ENCODE peak calls at places on chromosomes 13 and 19, in ten cellular contexts. One of them, this sample, is unnamed.

GRCh38 chr19:9597027-9597426 is 12.7 kb upstream of the ZNF121 start:
- DNase-seq in NCI-H1092 treated with DMSO at 0.1 percent for 48 hours: no peak
- DNase-seq in suprapubic skin: no peak
- DNase-seq in Peyer's patch: no peak
- DNase-seq in stimulated activated CD8-positive, alpha-beta memory T cell treated with anti-CD3 and anti-CD28 coated beads, Interleukin-7, amount 100 ng/mL, for 48 hours: no peak
- DNase-seq in SK-MEL-5: no peak
- DNase-seq in occipital lobe: no peak
- DNase-seq in GM06990: no peak
- DNase-seq in Caki2: no peak
- DNase-seq in AG08395: peak
- DNase-seq in this sample: no peak

GRCh38 chr19:571127-571974 is 1.0 kb upstream of the BSG start:
- DNase-seq in NCI-H1092 treated with DMSO at 0.1 percent for 48 hours: peak
- DNase-seq in suprapubic skin: no peak
- DNase-seq in Peyer's patch: peak
- DNase-seq in stimulated activated CD8-positive, alpha-beta memory T cell treated with anti-CD3 and anti-CD28 coated beads, Interleukin-7, amount 100 ng/mL, for 48 hours: peak
- DNase-seq in SK-MEL-5: no peak
- DNase-seq in occipital lobe: no peak
- DNase-seq in GM06990: peak
- DNase-seq in Caki2: peak
- DNase-seq in AG08395: peak
- DNase-seq in this sample: peak

GRCh38 chr19:6737284-6737872 is at the start of gene GPR108:
- DNase-seq in NCI-H1092 treated with DMSO at 0.1 percent for 48 hours: peak
- DNase-seq in suprapubic skin: peak
- DNase-seq in Peyer's patch: peak
- DNase-seq in stimulated activated CD8-positive, alpha-beta memory T cell treated with anti-CD3 and anti-CD28 coated beads, Interleukin-7, amount 100 ng/mL, for 48 hours: peak
- DNase-seq in SK-MEL-5: peak
- DNase-seq in occipital lobe: peak
- DNase-seq in GM06990: peak
- DNase-seq in Caki2: peak
- DNase-seq in AG08395: peak
- DNase-seq in this sample: peak

GRCh38 chr19:47274891-47275865 is 493 bp downstream of the INAFM1 start:
- DNase-seq in NCI-H1092 treated with DMSO at 0.1 percent for 48 hours: no peak
- DNase-seq in suprapubic skin: no peak
- DNase-seq in Peyer's patch: peak
- DNase-seq in stimulated activated CD8-positive, alpha-beta memory T cell treated with anti-CD3 and anti-CD28 coated beads, Interleukin-7, amount 100 ng/mL, for 48 hours: no peak
- DNase-seq in SK-MEL-5: no peak
- DNase-seq in occipital lobe: no peak
- DNase-seq in GM06990: no peak
- DNase-seq in Caki2: peak
- DNase-seq in AG08395: no peak
- DNase-seq in this sample: no peak

GRCh38 chr13:28817204-28817603 is 2.9 kb upstream of the MTUS2 start:
- DNase-seq in NCI-H1092 treated with DMSO at 0.1 percent for 48 hours: no peak
- DNase-seq in suprapubic skin: no peak
- DNase-seq in Peyer's patch: no peak
- DNase-seq in stimulated activated CD8-positive, alpha-beta memory T cell treated with anti-CD3 and anti-CD28 coated beads, Interleukin-7, amount 100 ng/mL, for 48 hours: no peak
- DNase-seq in SK-MEL-5: peak
- DNase-seq in occipital lobe: no peak
- DNase-seq in GM06990: no peak
- DNase-seq in Caki2: no peak
- DNase-seq in AG08395: no peak
- DNase-seq in this sample: no peak

GRCh38 chr13:22703601-22704209 is 477.1 kb upstream of the SGCG start:
- DNase-seq in NCI-H1092 treated with DMSO at 0.1 percent for 48 hours: peak
- DNase-seq in suprapubic skin: no peak
- DNase-seq in Peyer's patch: no peak
- DNase-seq in stimulated activated CD8-positive, alpha-beta memory T cell treated with anti-CD3 and anti-CD28 coated beads, Interleukin-7, amount 100 ng/mL, for 48 hours: no peak
- DNase-seq in SK-MEL-5: peak
- DNase-seq in occipital lobe: no peak
- DNase-seq in GM06990: no peak
- DNase-seq in Caki2: no peak
- DNase-seq in AG08395: no peak
- DNase-seq in this sample: no peak

GRCh38 chr13:60701919-60702318 is 304.9 kb downstream of the TDRD3 start:
- DNase-seq in NCI-H1092 treated with DMSO at 0.1 percent for 48 hours: no peak
- DNase-seq in suprapubic skin: no peak
- DNase-seq in Peyer's patch: no peak
- DNase-seq in stimulated activated CD8-positive, alpha-beta memory T cell treated with anti-CD3 and anti-CD28 coated beads, Interleukin-7, amount 100 ng/mL, for 48 hours: no peak
- DNase-seq in SK-MEL-5: no peak
- DNase-seq in occipital lobe: no peak
- DNase-seq in GM06990: no peak
- DNase-seq in Caki2: no peak
- DNase-seq in AG08395: no peak
- DNase-seq in this sample: no peak

GRCh38 chr13:19817106-19817505 is 34.4 kb upstream of the PSPC1 start:
- DNase-seq in NCI-H1092 treated with DMSO at 0.1 percent for 48 hours: no peak
- DNase-seq in suprapubic skin: no peak
- DNase-seq in Peyer's patch: no peak
- DNase-seq in stimulated activated CD8-positive, alpha-beta memory T cell treated with anti-CD3 and anti-CD28 coated beads, Interleukin-7, amount 100 ng/mL, for 48 hours: no peak
- DNase-seq in SK-MEL-5: no peak
- DNase-seq in occipital lobe: no peak
- DNase-seq in GM06990: no peak
- DNase-seq in Caki2: no peak
- DNase-seq in AG08395: no peak
- DNase-seq in this sample: no peak

GRCh38 chr13:66835040-66835628 is 395.0 kb downstream of the PCDH9 start:
- DNase-seq in NCI-H1092 treated with DMSO at 0.1 percent for 48 hours: peak
- DNase-seq in suprapubic skin: peak
- DNase-seq in Peyer's patch: peak
- DNase-seq in stimulated activated CD8-positive, alpha-beta memory T cell treated with anti-CD3 and anti-CD28 coated beads, Interleukin-7, amount 100 ng/mL, for 48 hours: no peak
- DNase-seq in SK-MEL-5: peak
- DNase-seq in occipital lobe: peak
- DNase-seq in GM06990: no peak
- DNase-seq in Caki2: no peak
- DNase-seq in AG08395: no peak
- DNase-seq in this sample: peak

GRCh38 chr13:41458939-41459753 is 1.8 kb downstream of the RGCC start:
- DNase-seq in NCI-H1092 treated with DMSO at 0.1 percent for 48 hours: no peak
- DNase-seq in suprapubic skin: no peak
- DNase-seq in Peyer's patch: peak
- DNase-seq in stimulated activated CD8-positive, alpha-beta memory T cell treated with anti-CD3 and anti-CD28 coated beads, Interleukin-7, amount 100 ng/mL, for 48 hours: no peak
- DNase-seq in SK-MEL-5: peak
- DNase-seq in occipital lobe: no peak
- DNase-seq in GM06990: no peak
- DNase-seq in Caki2: no peak
- DNase-seq in AG08395: peak
- DNase-seq in this sample: no peak

GRCh38 chr19:11377237-11377636 is 2.8 kb downstream of the SWSAP1 start:
- DNase-seq in NCI-H1092 treated with DMSO at 0.1 percent for 48 hours: no peak
- DNase-seq in suprapubic skin: no peak
- DNase-seq in Peyer's patch: no peak
- DNase-seq in stimulated activated CD8-positive, alpha-beta memory T cell treated with anti-CD3 and anti-CD28 coated beads, Interleukin-7, amount 100 ng/mL, for 48 hours: no peak
- DNase-seq in SK-MEL-5: peak
- DNase-seq in occipital lobe: no peak
- DNase-seq in GM06990: no peak
- DNase-seq in Caki2: peak
- DNase-seq in AG08395: peak
- DNase-seq in this sample: no peak

GRCh38 chr19:50489461-50490011 is 12.9 kb upstream of the GARIN5A start:
- DNase-seq in NCI-H1092 treated with DMSO at 0.1 percent for 48 hours: no peak
- DNase-seq in suprapubic skin: no peak
- DNase-seq in Peyer's patch: no peak
- DNase-seq in stimulated activated CD8-positive, alpha-beta memory T cell treated with anti-CD3 and anti-CD28 coated beads, Interleukin-7, amount 100 ng/mL, for 48 hours: no peak
- DNase-seq in SK-MEL-5: no peak
- DNase-seq in occipital lobe: no peak
- DNase-seq in GM06990: no peak
- DNase-seq in Caki2: no peak
- DNase-seq in AG08395: no peak
- DNase-seq in this sample: no peak

GRCh38 chr19:2528543-2529173 is 52.7 kb downstream of the GADD45B start:
- DNase-seq in NCI-H1092 treated with DMSO at 0.1 percent for 48 hours: no peak
- DNase-seq in suprapubic skin: no peak
- DNase-seq in Peyer's patch: peak
- DNase-seq in stimulated activated CD8-positive, alpha-beta memory T cell treated with anti-CD3 and anti-CD28 coated beads, Interleukin-7, amount 100 ng/mL, for 48 hours: no peak
- DNase-seq in SK-MEL-5: no peak
- DNase-seq in occipital lobe: no peak
- DNase-seq in GM06990: no peak
- DNase-seq in Caki2: no peak
- DNase-seq in AG08395: no peak
- DNase-seq in this sample: no peak

GRCh38 chr19:43425567-43426392 is 11.1 kb downstream of the TEX101 start:
- DNase-seq in NCI-H1092 treated with DMSO at 0.1 percent for 48 hours: peak
- DNase-seq in suprapubic skin: no peak
- DNase-seq in Peyer's patch: peak
- DNase-seq in stimulated activated CD8-positive, alpha-beta memory T cell treated with anti-CD3 and anti-CD28 coated beads, Interleukin-7, amount 100 ng/mL, for 48 hours: no peak
- DNase-seq in SK-MEL-5: peak
- DNase-seq in occipital lobe: no peak
- DNase-seq in GM06990: no peak
- DNase-seq in Caki2: peak
- DNase-seq in AG08395: peak
- DNase-seq in this sample: peak

GRCh38 chr13:33454844-33455256 is 169.3 kb upstream of the STARD13 start:
- DNase-seq in NCI-H1092 treated with DMSO at 0.1 percent for 48 hours: no peak
- DNase-seq in suprapubic skin: no peak
- DNase-seq in Peyer's patch: no peak
- DNase-seq in stimulated activated CD8-positive, alpha-beta memory T cell treated with anti-CD3 and anti-CD28 coated beads, Interleukin-7, amount 100 ng/mL, for 48 hours: no peak
- DNase-seq in SK-MEL-5: no peak
- DNase-seq in occipital lobe: no peak
- DNase-seq in GM06990: no peak
- DNase-seq in Caki2: no peak
- DNase-seq in AG08395: peak
- DNase-seq in this sample: no peak

GRCh38 chr13:27482996-27483395 is 32.6 kb upstream of the MTIF3 start:
- DNase-seq in NCI-H1092 treated with DMSO at 0.1 percent for 48 hours: no peak
- DNase-seq in suprapubic skin: peak
- DNase-seq in Peyer's patch: peak
- DNase-seq in stimulated activated CD8-positive, alpha-beta memory T cell treated with anti-CD3 and anti-CD28 coated beads, Interleukin-7, amount 100 ng/mL, for 48 hours: no peak
- DNase-seq in SK-MEL-5: no peak
- DNase-seq in occipital lobe: no peak
- DNase-seq in GM06990: peak
- DNase-seq in Caki2: no peak
- DNase-seq in AG08395: no peak
- DNase-seq in this sample: no peak

GRCh38 chr13:44629465-44630183 is 53.5 kb upstream of the TSC22D1 start:
- DNase-seq in NCI-H1092 treated with DMSO at 0.1 percent for 48 hours: no peak
- DNase-seq in suprapubic skin: no peak
- DNase-seq in Peyer's patch: no peak
- DNase-seq in stimulated activated CD8-positive, alpha-beta memory T cell treated with anti-CD3 and anti-CD28 coated beads, Interleukin-7, amount 100 ng/mL, for 48 hours: no peak
- DNase-seq in SK-MEL-5: no peak
- DNase-seq in occipital lobe: no peak
- DNase-seq in GM06990: no peak
- DNase-seq in Caki2: no peak
- DNase-seq in AG08395: peak
- DNase-seq in this sample: no peak

GRCh38 chr13:32134991-32135390 is 103.4 kb downstream of the FRY start:
- DNase-seq in NCI-H1092 treated with DMSO at 0.1 percent for 48 hours: no peak
- DNase-seq in suprapubic skin: no peak
- DNase-seq in Peyer's patch: no peak
- DNase-seq in stimulated activated CD8-positive, alpha-beta memory T cell treated with anti-CD3 and anti-CD28 coated beads, Interleukin-7, amount 100 ng/mL, for 48 hours: no peak
- DNase-seq in SK-MEL-5: no peak
- DNase-seq in occipital lobe: no peak
- DNase-seq in GM06990: no peak
- DNase-seq in Caki2: no peak
- DNase-seq in AG08395: no peak
- DNase-seq in this sample: no peak

GRCh38 chr13:32126298-32126697 is 94.7 kb downstream of the FRY start:
- DNase-seq in NCI-H1092 treated with DMSO at 0.1 percent for 48 hours: no peak
- DNase-seq in suprapubic skin: no peak
- DNase-seq in Peyer's patch: no peak
- DNase-seq in stimulated activated CD8-positive, alpha-beta memory T cell treated with anti-CD3 and anti-CD28 coated beads, Interleukin-7, amount 100 ng/mL, for 48 hours: no peak
- DNase-seq in SK-MEL-5: no peak
- DNase-seq in occipital lobe: no peak
- DNase-seq in GM06990: no peak
- DNase-seq in Caki2: no peak
- DNase-seq in AG08395: no peak
- DNase-seq in this sample: no peak

GRCh38 chr19:23699521-23699860 is 12.5 kb upstream of the ZNF675 start:
- DNase-seq in NCI-H1092 treated with DMSO at 0.1 percent for 48 hours: no peak
- DNase-seq in suprapubic skin: no peak
- DNase-seq in Peyer's patch: no peak
- DNase-seq in stimulated activated CD8-positive, alpha-beta memory T cell treated with anti-CD3 and anti-CD28 coated beads, Interleukin-7, amount 100 ng/mL, for 48 hours: no peak
- DNase-seq in SK-MEL-5: no peak
- DNase-seq in occipital lobe: no peak
- DNase-seq in GM06990: no peak
- DNase-seq in Caki2: no peak
- DNase-seq in AG08395: no peak
- DNase-seq in this sample: no peak

GRCh38 chr19:802888-803561 is 5.8 kb downstream of the PTBP1 start:
- DNase-seq in NCI-H1092 treated with DMSO at 0.1 percent for 48 hours: no peak
- DNase-seq in suprapubic skin: no peak
- DNase-seq in Peyer's patch: no peak
- DNase-seq in stimulated activated CD8-positive, alpha-beta memory T cell treated with anti-CD3 and anti-CD28 coated beads, Interleukin-7, amount 100 ng/mL, for 48 hours: no peak
- DNase-seq in SK-MEL-5: no peak
- DNase-seq in occipital lobe: no peak
- DNase-seq in GM06990: peak
- DNase-seq in Caki2: no peak
- DNase-seq in AG08395: no peak
- DNase-seq in this sample: no peak

GRCh38 chr13:98254541-98254940 is 77.5 kb upstream of the RNF113B start:
- DNase-seq in NCI-H1092 treated with DMSO at 0.1 percent for 48 hours: no peak
- DNase-seq in suprapubic skin: no peak
- DNase-seq in Peyer's patch: no peak
- DNase-seq in stimulated activated CD8-positive, alpha-beta memory T cell treated with anti-CD3 and anti-CD28 coated beads, Interleukin-7, amount 100 ng/mL, for 48 hours: no peak
- DNase-seq in SK-MEL-5: peak
- DNase-seq in occipital lobe: no peak
- DNase-seq in GM06990: no peak
- DNase-seq in Caki2: no peak
- DNase-seq in AG08395: peak
- DNase-seq in this sample: no peak

GRCh38 chr19:2511991-2512390 is 36.1 kb downstream of the GADD45B start:
- DNase-seq in NCI-H1092 treated with DMSO at 0.1 percent for 48 hours: no peak
- DNase-seq in suprapubic skin: no peak
- DNase-seq in Peyer's patch: no peak
- DNase-seq in stimulated activated CD8-positive, alpha-beta memory T cell treated with anti-CD3 and anti-CD28 coated beads, Interleukin-7, amount 100 ng/mL, for 48 hours: no peak
- DNase-seq in SK-MEL-5: no peak
- DNase-seq in occipital lobe: no peak
- DNase-seq in GM06990: no peak
- DNase-seq in Caki2: no peak
- DNase-seq in AG08395: no peak
- DNase-seq in this sample: no peak

GRCh38 chr19:39342647-39343305 is 555 bp downstream of the SAMD4B start:
- DNase-seq in NCI-H1092 treated with DMSO at 0.1 percent for 48 hours: no peak
- DNase-seq in suprapubic skin: no peak
- DNase-seq in Peyer's patch: peak
- DNase-seq in stimulated activated CD8-positive, alpha-beta memory T cell treated with anti-CD3 and anti-CD28 coated beads, Interleukin-7, amount 100 ng/mL, for 48 hours: no peak
- DNase-seq in SK-MEL-5: no peak
- DNase-seq in occipital lobe: no peak
- DNase-seq in GM06990: no peak
- DNase-seq in Caki2: no peak
- DNase-seq in AG08395: no peak
- DNase-seq in this sample: no peak

GRCh38 chr19:42226886-42227285 is 6.8 kb downstream of the ZNF526 start:
- DNase-seq in NCI-H1092 treated with DMSO at 0.1 percent for 48 hours: no peak
- DNase-seq in suprapubic skin: no peak
- DNase-seq in Peyer's patch: no peak
- DNase-seq in stimulated activated CD8-positive, alpha-beta memory T cell treated with anti-CD3 and anti-CD28 coated beads, Interleukin-7, amount 100 ng/mL, for 48 hours: no peak
- DNase-seq in SK-MEL-5: no peak
- DNase-seq in occipital lobe: no peak
- DNase-seq in GM06990: no peak
- DNase-seq in Caki2: no peak
- DNase-seq in AG08395: no peak
- DNase-seq in this sample: no peak

GRCh38 chr13:34338102-34338501 is 520.2 kb downstream of the RFC3 start:
- DNase-seq in NCI-H1092 treated with DMSO at 0.1 percent for 48 hours: no peak
- DNase-seq in suprapubic skin: no peak
- DNase-seq in Peyer's patch: no peak
- DNase-seq in stimulated activated CD8-positive, alpha-beta memory T cell treated with anti-CD3 and anti-CD28 coated beads, Interleukin-7, amount 100 ng/mL, for 48 hours: no peak
- DNase-seq in SK-MEL-5: no peak
- DNase-seq in occipital lobe: no peak
- DNase-seq in GM06990: no peak
- DNase-seq in Caki2: no peak
- DNase-seq in AG08395: no peak
- DNase-seq in this sample: no peak

GRCh38 chr13:113905018-113905417 is 41.1 kb upstream of the GAS6 start:
- DNase-seq in NCI-H1092 treated with DMSO at 0.1 percent for 48 hours: no peak
- DNase-seq in suprapubic skin: no peak
- DNase-seq in Peyer's patch: no peak
- DNase-seq in stimulated activated CD8-positive, alpha-beta memory T cell treated with anti-CD3 and anti-CD28 coated beads, Interleukin-7, amount 100 ng/mL, for 48 hours: no peak
- DNase-seq in SK-MEL-5: no peak
- DNase-seq in occipital lobe: no peak
- DNase-seq in GM06990: no peak
- DNase-seq in Caki2: no peak
- DNase-seq in AG08395: no peak
- DNase-seq in this sample: no peak

GRCh38 chr19:55550321-55550650 is 4.9 kb upstream of the SBK3 start:
- DNase-seq in NCI-H1092 treated with DMSO at 0.1 percent for 48 hours: no peak
- DNase-seq in suprapubic skin: no peak
- DNase-seq in Peyer's patch: no peak
- DNase-seq in stimulated activated CD8-positive, alpha-beta memory T cell treated with anti-CD3 and anti-CD28 coated beads, Interleukin-7, amount 100 ng/mL, for 48 hours: no peak
- DNase-seq in SK-MEL-5: no peak
- DNase-seq in occipital lobe: no peak
- DNase-seq in GM06990: no peak
- DNase-seq in Caki2: no peak
- DNase-seq in AG08395: no peak
- DNase-seq in this sample: no peak